ENCODE peak calls at places on chromosomes 3 and 15, in four cellular contexts. One of them, this sample, is unnamed.

GRCh38 chr3:10957976-10958749 is 34.4 kb upstream of the SLC6A1 start:
- DNase-seq in mucosa of descending colon: peak; percentile 74
- DNase-seq in thoracic aorta: no peak
- DNase-seq in AG09309: no peak
- DNase-seq in this sample: no peak

GRCh38 chr15:70266412-70267089 is 168.8 kb upstream of the TLE3 start:
- DNase-seq in mucosa of descending colon: peak; percentile 47
- DNase-seq in thoracic aorta: no peak
- DNase-seq in AG09309: no peak
- DNase-seq in this sample: peak; percentile 49

GRCh38 chr3:186598108-186598784 is 14.6 kb upstream of the AHSG start:
- DNase-seq in AG09309: no peak
- DNase-seq in thoracic aorta: peak; percentile 10
- DNase-seq in mucosa of descending colon: no peak
- DNase-seq in this sample: peak; percentile 60

GRCh38 chr15:92853222-92853621 is 46.9 kb upstream of the CHD2 start:
- DNase-seq in mucosa of descending colon: no peak
- DNase-seq in AG09309: no peak
- DNase-seq in thoracic aorta: no peak
- DNase-seq in this sample: no peak

GRCh38 chr15:100740105-100740504 is 137.7 kb downstream of the ASB7 start:
- DNase-seq in mucosa of descending colon: no peak
- DNase-seq in AG09309: no peak
- DNase-seq in thoracic aorta: no peak
- DNase-seq in this sample: no peak

GRCh38 chr3:138818175-138818574 is 16.6 kb downstream of the PIK3CB start:
- DNase-seq in mucosa of descending colon: no peak
- DNase-seq in thoracic aorta: no peak
- DNase-seq in AG09309: no peak
- DNase-seq in this sample: no peak

GRCh38 chr3:48656061-48656840 is 6.4 kb downstream of the CELSR3 start:
- DNase-seq in mucosa of descending colon: peak; percentile 87
- DNase-seq in AG09309: peak; percentile 10
- DNase-seq in thoracic aorta: peak; percentile 66
- DNase-seq in this sample: no peak

GRCh38 chr3:189664311-189664710 is 33.1 kb downstream of the TP63 start:
- DNase-seq in thoracic aorta: no peak
- DNase-seq in mucosa of descending colon: no peak
- DNase-seq in AG09309: peak; percentile 93
- DNase-seq in this sample: peak; percentile 70

GRCh38 chr3:65593780-65594752 is 444.7 kb downstream of the MAGI1 start:
- DNase-seq in mucosa of descending colon: no peak
- DNase-seq in AG09309: no peak
- DNase-seq in thoracic aorta: no peak
- DNase-seq in this sample: no peak

GRCh38 chr3:182913889-182914288 is 66.4 kb downstream of the DCUN1D1 start:
- DNase-seq in thoracic aorta: no peak
- DNase-seq in AG09309: no peak
- DNase-seq in mucosa of descending colon: no peak
- DNase-seq in this sample: no peak

GRCh38 chr3:134350861-134351311 is 23.4 kb downstream of the AMOTL2 start:
- DNase-seq in thoracic aorta: no peak
- DNase-seq in AG09309: no peak
- DNase-seq in mucosa of descending colon: peak; percentile 48
- DNase-seq in this sample: no peak

GRCh38 chr3:194058189-194058571 is 77.8 kb upstream of the HES1 start:
- DNase-seq in AG09309: no peak
- DNase-seq in thoracic aorta: no peak
- DNase-seq in mucosa of descending colon: peak; percentile 59
- DNase-seq in this sample: peak; percentile 63

GRCh38 chr15:31365655-31366127 is 39.1 kb downstream of the KLF13 start:
- DNase-seq in mucosa of descending colon: peak; percentile 90
- DNase-seq in AG09309: peak; percentile 52
- DNase-seq in thoracic aorta: peak; percentile 78
- DNase-seq in this sample: peak; percentile 31
- TF ChIP-seq CTCF in mucosa of descending colon: peak; percentile 26
- TF ChIP-seq CTCF in AG09309: peak; percentile 51
- TF ChIP-seq CTCF in thoracic aorta: peak; percentile 60
- TF ChIP-seq CTCF in this sample: peak; percentile 28

DNA sequence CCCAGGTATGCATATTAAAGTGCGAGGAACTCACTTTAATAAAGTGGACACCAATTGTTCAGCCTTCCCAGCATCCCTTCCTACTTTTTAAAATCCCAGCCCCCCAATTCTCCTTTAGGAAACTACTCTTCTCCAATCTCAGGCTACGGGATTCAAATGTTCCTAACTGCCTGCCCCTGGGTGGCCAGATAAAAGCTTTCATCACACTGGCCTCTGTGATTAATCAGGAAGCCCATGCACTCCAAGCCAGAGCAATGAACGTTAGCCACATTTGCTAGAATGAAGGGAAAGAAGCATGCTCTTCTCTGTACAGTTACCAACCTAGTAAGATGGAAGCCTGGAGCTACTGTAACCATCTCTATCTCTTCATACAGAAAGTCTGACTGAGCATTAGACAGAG is 250.3 kb upstream of the UBE2E2 start:
- DNase-seq in mucosa of descending colon: no peak
- DNase-seq in AG09309: no peak
- DNase-seq in thoracic aorta: no peak
- DNase-seq in this sample: no peak
- TF ChIP-seq CTCF in mucosa of descending colon: no peak
- TF ChIP-seq CTCF in AG09309: no peak
- TF ChIP-seq CTCF in thoracic aorta: no peak
- TF ChIP-seq CTCF in this sample: no peak

GRCh38 chr15:38012894-38013293 is 78.5 kb downstream of the TMCO5A start:
- DNase-seq in thoracic aorta: no peak
- DNase-seq in AG09309: no peak
- DNase-seq in mucosa of descending colon: no peak
- DNase-seq in this sample: no peak
- TF ChIP-seq CTCF in thoracic aorta: no peak
- TF ChIP-seq CTCF in AG09309: no peak
- TF ChIP-seq CTCF in mucosa of descending colon: no peak
- TF ChIP-seq CTCF in this sample: no peak

GRCh38 chr3:55702822-55703221 is 215.7 kb upstream of the WNT5A start:
- DNase-seq in mucosa of descending colon: no peak
- DNase-seq in AG09309: no peak
- DNase-seq in thoracic aorta: no peak
- DNase-seq in this sample: no peak
- TF ChIP-seq CTCF in mucosa of descending colon: no peak
- TF ChIP-seq CTCF in AG09309: no peak
- TF ChIP-seq CTCF in thoracic aorta: no peak
- TF ChIP-seq CTCF in this sample: no peak

DNA sequence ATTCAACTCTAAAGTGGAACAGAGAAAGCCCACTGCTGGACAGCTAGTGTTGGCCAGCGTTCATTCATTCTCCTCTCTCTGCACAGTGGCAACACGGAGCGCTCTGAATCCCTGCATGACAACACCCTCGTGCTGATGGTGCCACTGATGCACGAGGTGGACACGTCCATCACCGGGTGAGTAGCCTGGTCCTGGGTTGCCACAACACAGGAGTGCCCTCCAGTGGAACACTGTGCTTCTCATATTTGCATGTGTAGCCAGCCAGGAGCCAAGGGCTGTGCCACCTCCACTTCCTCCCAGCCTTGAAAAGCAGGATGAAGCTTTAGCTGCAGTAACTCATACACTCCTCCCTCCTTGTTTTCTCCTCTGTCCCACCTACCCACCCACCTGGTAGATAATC is 120.0 kb upstream of the CTDSPL start:
- DNase-seq in AG09309: no peak
- DNase-seq in thoracic aorta: peak; percentile 28
- DNase-seq in mucosa of descending colon: peak; percentile 63
- DNase-seq in this sample: no peak
- TF ChIP-seq CTCF in AG09309: peak; percentile 33
- TF ChIP-seq CTCF in thoracic aorta: peak; percentile 48
- TF ChIP-seq CTCF in mucosa of descending colon: no peak
- TF ChIP-seq CTCF in this sample: peak; percentile 14

GRCh38 chr3:149958171-149958796 is 12.4 kb downstream of the PFN2 start:
- DNase-seq in AG09309: no peak
- DNase-seq in thoracic aorta: no peak
- DNase-seq in mucosa of descending colon: no peak
- DNase-seq in this sample: no peak
- TF ChIP-seq CTCF in AG09309: no peak
- TF ChIP-seq CTCF in thoracic aorta: no peak
- TF ChIP-seq CTCF in mucosa of descending colon: no peak
- TF ChIP-seq CTCF in this sample: no peak

GRCh38 chr15:32104061-32104980 is 74.0 kb downstream of the CHRNA7 start:
- DNase-seq in AG09309: no peak
- DNase-seq in mucosa of descending colon: no peak
- DNase-seq in thoracic aorta: no peak
- DNase-seq in this sample: no peak
- TF ChIP-seq CTCF in AG09309: no peak
- TF ChIP-seq CTCF in mucosa of descending colon: no peak
- TF ChIP-seq CTCF in thoracic aorta: no peak
- TF ChIP-seq CTCF in this sample: no peak

GRCh38 chr3:165683947-165684346 is 153.3 kb downstream of the BCHE start:
- DNase-seq in mucosa of descending colon: no peak
- DNase-seq in AG09309: no peak
- DNase-seq in thoracic aorta: no peak
- DNase-seq in this sample: no peak

GRCh38 chr3:165682734-165683133 is 154.5 kb downstream of the BCHE start:
- DNase-seq in AG09309: no peak
- DNase-seq in thoracic aorta: no peak
- DNase-seq in mucosa of descending colon: no peak
- DNase-seq in this sample: no peak
- TF ChIP-seq CTCF in AG09309: no peak
- TF ChIP-seq CTCF in thoracic aorta: no peak
- TF ChIP-seq CTCF in mucosa of descending colon: no peak
- TF ChIP-seq CTCF in this sample: no peak

DNA sequence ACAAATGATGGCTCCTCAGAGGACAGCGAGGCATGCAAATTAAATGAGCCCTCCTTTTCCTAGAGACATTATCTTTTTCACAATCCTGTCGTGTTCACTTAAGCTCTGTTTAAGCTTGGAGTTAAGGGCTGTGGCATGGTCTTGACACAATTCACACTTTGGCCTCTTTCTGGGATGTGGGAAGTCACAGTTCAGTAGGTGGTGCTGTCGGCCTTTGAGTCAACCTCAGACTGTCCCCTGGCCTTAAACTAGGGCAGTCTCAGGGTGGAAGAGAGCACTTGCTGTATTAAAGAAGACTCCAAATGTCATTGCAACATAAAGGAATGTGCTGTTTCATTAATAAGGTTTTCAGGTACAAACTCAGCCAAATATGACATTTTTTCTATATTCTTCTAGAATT is 351.0 kb downstream of the MCTP2 start:
- DNase-seq in AG09309: no peak
- DNase-seq in mucosa of descending colon: peak; percentile 33
- DNase-seq in thoracic aorta: no peak
- DNase-seq in this sample: no peak
- TF ChIP-seq CTCF in AG09309: no peak
- TF ChIP-seq CTCF in mucosa of descending colon: no peak
- TF ChIP-seq CTCF in thoracic aorta: no peak
- TF ChIP-seq CTCF in this sample: no peak

GRCh38 chr3:111210003-111210699 is 138.5 kb downstream of the NECTIN3 start:
- DNase-seq in AG09309: peak; percentile 87
- DNase-seq in mucosa of descending colon: no peak
- DNase-seq in thoracic aorta: no peak
- DNase-seq in this sample: no peak
- TF ChIP-seq CTCF in AG09309: peak; percentile 4
- TF ChIP-seq CTCF in mucosa of descending colon: no peak
- TF ChIP-seq CTCF in thoracic aorta: no peak
- TF ChIP-seq CTCF in this sample: no peak